ENCODE peak calls at places on chromosomes 16 and 17, in ten cellular contexts. A is endothelial cell of umbilical vein, M is heart right ventricle, X is GM23338, B is left ventricle myocardium inferior, K is WERI-Rb-1, Y is cardiac muscle cell, W is right lobe of liver, O is psoas muscle, H is ascending aorta. L is an unnamed sample. For H3K36me3, the result is how much of the 10 kb centered on the place peaks cover.

GRCh38 chr16:9297437-9298113 is 206.1 kb downstream of the HAPSTR1 start:
- DNase-seq in A (peak), M (peak), X (peak), B (no peak), K (peak), Y (no peak), W (peak), O (no peak), H (no peak), L (peak)

GRCh38 chr17:40340880-40341807 is 23.4 kb downstream of the GJD3 start:
- DNase-seq in A (peak), M (peak), X (peak), B (peak), K (peak), Y (peak), W (peak), O (peak), H (peak), L (peak)

GRCh38 chr17:47714773-47715396 is 18.2 kb upstream of the TBX21 start:
- DNase-seq in A (no peak), M (no peak), X (no peak), B (no peak), K (no peak), Y (no peak), W (no peak), O (no peak), H (no peak), L (no peak)

GRCh38 chr16:64586756-64587155 is 535.1 kb downstream of the CDH11 start:
- DNase-seq in A (no peak), M (no peak), X (no peak), B (no peak), K (peak), Y (no peak), W (no peak), O (no peak), H (no peak), L (no peak)

GRCh38 chr16:67543582-67543981 is 15.0 kb downstream of the RIPOR1 start:
- DNase-seq in A (no peak), M (no peak), X (no peak), B (no peak), K (no peak), Y (no peak), W (peak), O (peak), H (no peak), L (no peak)

GRCh38 chr17:32936894-32937500 is 9.0 kb downstream of the TMEM98 start:
- DNase-seq in A (peak), M (peak), X (peak), B (peak), K (peak), Y (peak), W (peak), O (peak), H (no peak), L (peak)

GRCh38 chr16:77262971-77263370 is 63.8 kb downstream of the SYCE1L start:
- DNase-seq in A (no peak), M (no peak), X (no peak), B (no peak), K (no peak), Y (no peak), W (no peak), O (no peak), H (no peak), L (no peak)

GRCh38 chr17:68288375-68288774 is 2.6 kb downstream of the SLC16A6 start:
- DNase-seq in A (no peak), M (no peak), X (no peak), B (no peak), K (no peak), Y (peak), W (no peak), O (no peak), H (no peak), L (no peak)

GRCh38 chr16:84853534-84853933 is 33.7 kb downstream of the CRISPLD2 start:
- DNase-seq in A (no peak), M (no peak), X (no peak), B (no peak), K (no peak), Y (no peak), W (no peak), O (peak), H (no peak), L (no peak)

GRCh38 chr16:83704656-83705055 is 103.1 kb upstream of the HSBP1 start:
- DNase-seq in A (no peak), M (no peak), X (no peak), B (no peak), K (no peak), Y (no peak), W (no peak), O (no peak), H (no peak), L (no peak)

GRCh38 chr17:78826836-78827509 is 13.6 kb downstream of the USP36 start:
- DNase-seq in A (no peak), M (no peak), X (no peak), B (no peak), K (no peak), Y (no peak), W (no peak), O (peak), H (no peak), L (no peak)

GRCh38 chr17:9291912-9292562 is 270.7 kb downstream of the NTN1 start:
- DNase-seq in A (peak), M (peak), X (peak), B (peak), K (peak), Y (peak), W (no peak), O (peak), H (no peak), L (peak)

GRCh38 chr17:10071141-10071540 is 127.3 kb downstream of the GAS7 start:
- DNase-seq in A (no peak), M (no peak), X (no peak), B (no peak), K (no peak), Y (no peak), W (no peak), O (no peak), H (no peak), L (peak)

GRCh38 chr17:5500247-5500803 is 14.0 kb downstream of the MIS12 start:
- DNase-seq in A (peak), M (no peak), X (no peak), B (no peak), K (no peak), Y (no peak), W (no peak), O (no peak), H (no peak), L (no peak)

GRCh38 chr16:8887952-8888560 is 5.9 kb downstream of the LITAFD start:
- DNase-seq in A (no peak), M (peak), X (no peak), B (peak), K (no peak), Y (peak), W (peak), O (peak), H (no peak), L (peak)

GRCh38 chr16:84462296-84463210 is 41.9 kb downstream of the MEAK7 start:
- DNase-seq in A (no peak), M (no peak), X (no peak), B (no peak), K (no peak), Y (no peak), W (no peak), O (no peak), H (no peak), L (no peak)

GRCh38 chr16:74760007-74760767 is 14.4 kb downstream of the FA2H start:
- DNase-seq in A (peak), M (no peak), X (no peak), B (no peak), K (no peak), Y (no peak), W (peak), O (no peak), H (no peak), L (no peak)

GRCh38 chr17:34502426-34502825 is 77.0 kb upstream of the TMEM132E start:
- DNase-seq in A (no peak), M (peak), X (no peak), B (peak), K (no peak), Y (no peak), W (no peak), O (no peak), H (no peak), L (no peak)

GRCh38 chr16:57191056-57191536 is 5.0 kb downstream of the RSPRY1 start:
- DNase-seq in A (peak), M (no peak), X (no peak), B (no peak), K (no peak), Y (peak), W (no peak), O (no peak), H (no peak), L (no peak)

GRCh38 chr16:24178496-24178895 is 77.6 kb upstream of the CACNG3 start:
- DNase-seq in A (no peak), M (no peak), X (peak), B (no peak), K (no peak), Y (no peak), W (no peak), O (no peak), H (no peak), L (no peak)

GRCh38 chr17:40618754-40619625 is 28.6 kb downstream of the SMARCE1 start:
- DNase-seq in A (no peak), M (no peak), X (no peak), B (no peak), K (no peak), Y (no peak), W (no peak), O (peak), H (no peak), L (no peak)

GRCh38 chr16:20851601-20852000 is 45.3 kb downstream of the REXO5 start:
- DNase-seq in A (peak), M (peak), X (no peak), B (peak), K (no peak), Y (peak), W (peak), O (peak), H (peak), L (peak)

GRCh38 chr17:49229805-49230600 is 584 bp downstream of the PHOSPHO1 start:
- DNase-seq in A (no peak), M (no peak), X (peak), B (no peak), K (no peak), Y (no peak), W (peak), O (peak), H (no peak), L (no peak)

GRCh38 chr16:65101009-65101408 is 20.9 kb downstream of the CDH11 start:
- DNase-seq in A (no peak), M (no peak), X (no peak), B (no peak), K (no peak), Y (no peak), W (no peak), O (no peak), H (no peak), L (no peak)

GRCh38 chr17:58679263-58680037 is 12.4 kb downstream of the TEX14 start:
- DNase-seq in A (no peak), M (peak), X (peak), B (no peak), K (peak), Y (peak), W (no peak), O (no peak), H (no peak), L (no peak)

GRCh38 chr17:75392559-75392958 is 12.9 kb downstream of the GRB2 start:
- DNase-seq in A (no peak), M (no peak), X (no peak), B (no peak), K (no peak), Y (no peak), W (no peak), O (no peak), H (no peak), L (no peak)
- H3K4me3 ChIP-seq in A (peak), M (peak), X (peak), B (peak), K (peak), Y (peak), W (no peak), O (peak), H (peak), L (no peak)

GRCh38 chr17:46028969-46029565 is 30.0 kb downstream of the STH start:
- DNase-seq in A (no peak), M (no peak), X (no peak), B (no peak), K (no peak), Y (no peak), W (no peak), O (no peak), H (no peak), L (no peak)
- H3K36me3 ChIP-seq in A (under half), M (under half), X (under half), B (under half), K (half or more), Y (under half), W (under half), O (half or more), H (under half), L (under half)

DNA sequence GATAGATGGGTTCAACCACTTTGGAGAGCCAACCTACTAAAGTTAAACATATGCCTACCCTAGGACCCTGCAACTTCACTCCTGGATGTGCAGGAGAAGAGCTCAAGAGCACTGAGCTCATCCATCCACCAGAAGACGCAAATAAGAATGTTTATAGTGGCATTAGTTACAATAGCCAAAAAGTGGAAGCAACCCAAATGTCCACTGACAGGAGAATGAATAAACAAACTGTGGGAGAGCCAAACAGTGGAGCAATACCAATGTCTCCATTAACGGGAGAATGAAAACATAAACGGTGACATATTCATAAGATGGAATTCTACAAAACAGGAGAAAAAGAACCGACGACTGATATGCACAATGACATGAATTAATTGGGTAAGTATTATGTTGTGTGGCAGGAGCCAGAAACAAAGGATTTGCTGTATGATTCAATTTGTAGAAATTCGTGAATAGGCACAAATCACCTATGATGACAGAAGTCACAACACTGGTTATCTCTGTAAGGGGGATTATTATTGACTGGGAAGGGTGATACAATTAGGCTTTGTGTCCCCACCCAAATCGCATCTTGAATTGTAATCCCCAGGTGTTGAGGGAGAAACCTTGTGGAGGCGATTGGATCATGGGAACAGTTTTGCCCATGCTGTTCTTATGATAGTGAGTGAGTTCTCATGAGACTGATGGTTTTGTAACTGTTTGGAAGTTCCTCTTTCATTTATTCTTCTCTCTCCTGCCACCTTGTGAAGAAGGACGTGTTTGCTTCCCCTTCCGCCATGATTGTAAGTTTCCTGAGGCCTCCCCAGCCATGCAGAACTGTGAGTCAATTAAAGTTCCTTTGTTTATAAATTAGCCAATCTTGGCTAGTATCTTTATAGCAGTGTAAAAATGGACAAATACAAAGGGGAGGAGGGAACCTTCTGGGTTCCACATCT is 57.9 kb upstream of the PLCG2 start:
- DNase-seq in A (no peak), M (no peak), X (no peak), B (no peak), K (no peak), Y (no peak), W (no peak), O (no peak), H (no peak), L (no peak)
- TF ChIP-seq CTCF in A (no peak), M (no peak), X (no peak), B (no peak), K (no peak), Y (no peak), W (no peak), O (no peak), H (no peak), L (no peak)

GRCh38 chr17:35540589-35541404 is 3.3 kb upstream of the SLFN12L start:
- DNase-seq in A (peak), M (peak), X (no peak), B (peak), K (no peak), Y (peak), W (peak), O (peak), H (no peak), L (peak)

GRCh38 chr17:35542990-35543389 is 5.5 kb upstream of the SLFN12L start:
- DNase-seq in A (peak), M (no peak), X (no peak), B (no peak), K (no peak), Y (no peak), W (no peak), O (no peak), H (no peak), L (no peak)

GRCh38 chr17:35543856-35544255 is 6.4 kb upstream of the SLFN12L start:
- DNase-seq in A (peak), M (no peak), X (no peak), B (no peak), K (no peak), Y (no peak), W (no peak), O (no peak), H (no peak), L (no peak)

GRCh38 chr17:35539659-35540026 is 2.2 kb upstream of the SLFN12L start:
- DNase-seq in A (no peak), M (no peak), X (peak), B (no peak), K (no peak), Y (no peak), W (no peak), O (no peak), H (no peak), L (no peak)

GRCh38 chr17:35541434-35541833 is 4.0 kb upstream of the SLFN12L start:
- DNase-seq in A (no peak), M (no peak), X (no peak), B (no peak), K (no peak), Y (no peak), W (no peak), O (no peak), H (no peak), L (no peak)
- H3K4me3 ChIP-seq in A (no peak), M (peak), X (no peak), B (peak), K (no peak), Y (no peak), W (peak), O (peak), H (no peak), L (no peak)

DNA sequence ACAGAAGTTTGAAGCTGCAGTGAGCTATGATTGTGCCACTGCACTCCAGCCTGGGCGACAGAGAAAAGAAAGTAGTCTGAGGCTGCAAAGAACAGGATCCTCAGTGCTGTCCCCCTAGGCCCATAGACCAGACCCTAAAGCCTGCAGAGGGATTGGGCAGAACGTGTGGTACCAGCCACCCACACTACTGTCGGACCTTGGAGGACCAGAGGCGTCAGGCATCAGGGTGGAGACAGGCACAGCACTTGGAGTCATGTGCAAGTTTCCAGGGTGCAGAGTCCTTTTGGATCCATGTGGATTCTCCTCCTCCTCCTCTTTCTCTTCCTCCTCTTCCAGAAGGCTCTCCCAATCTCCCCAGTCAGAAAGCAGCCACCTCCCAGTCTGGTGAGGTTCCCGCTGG is 2.2 kb downstream of the SDR42E2 start:
- DNase-seq in A (no peak), M (no peak), X (no peak), B (no peak), K (no peak), Y (no peak), W (no peak), O (no peak), H (no peak), L (no peak)
- H3K36me3 ChIP-seq in A (under half), M (under half), X (under half), B (under half), K (under half), Y (under half), W (under half), O (under half), H (under half), L (under half)

DNA sequence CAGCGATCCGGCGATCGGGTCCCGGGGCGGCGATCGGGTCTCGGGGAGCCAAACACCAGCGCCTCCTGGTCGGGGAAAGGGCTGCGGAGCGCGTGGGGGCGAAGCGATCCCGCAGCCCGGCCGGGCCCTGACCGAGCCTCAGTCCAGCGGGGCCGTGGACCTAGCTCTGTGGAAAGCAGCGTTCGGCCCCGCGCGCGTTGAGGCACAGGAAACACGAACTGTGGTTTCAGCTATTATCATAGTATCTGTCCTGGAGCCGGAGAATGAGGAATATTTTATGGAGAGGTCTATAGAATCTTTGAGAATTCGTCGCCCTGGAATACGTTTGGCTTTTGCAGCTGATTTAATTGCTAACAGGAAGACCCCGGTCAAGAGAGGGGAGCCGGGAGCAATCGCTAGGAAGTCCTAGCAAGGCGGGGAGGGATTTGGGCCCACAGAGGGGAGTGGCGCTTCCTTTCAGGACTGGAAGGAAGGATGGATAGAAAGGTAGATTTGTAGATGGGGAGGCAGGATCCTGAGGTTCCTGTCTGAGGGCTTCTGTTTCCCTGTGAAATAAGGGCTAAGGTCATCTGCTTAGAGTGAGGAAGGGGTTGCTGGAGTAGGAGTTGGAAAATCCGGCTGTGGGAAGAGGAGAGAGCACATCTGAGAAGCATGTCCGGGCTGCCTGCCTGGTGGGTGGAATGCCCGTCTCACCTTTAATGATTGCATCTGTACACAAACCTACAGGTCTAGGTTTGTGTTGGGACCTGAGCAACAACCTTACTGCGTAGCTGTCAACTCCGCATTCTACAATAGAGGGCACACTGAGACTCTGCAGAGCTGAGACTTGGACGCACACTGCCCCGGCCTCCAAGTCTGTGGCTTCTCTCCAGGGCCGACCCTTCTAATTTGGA is 770 bp downstream of the CCNF start:
- DNase-seq in A (peak), M (no peak), X (peak), B (no peak), K (no peak), Y (peak), W (no peak), O (peak), H (no peak), L (no peak)
- TF ChIP-seq CTCF in A (peak), M (no peak), X (no peak), B (no peak), K (no peak), Y (peak), W (peak), O (no peak), H (no peak), L (no peak)

DNA sequence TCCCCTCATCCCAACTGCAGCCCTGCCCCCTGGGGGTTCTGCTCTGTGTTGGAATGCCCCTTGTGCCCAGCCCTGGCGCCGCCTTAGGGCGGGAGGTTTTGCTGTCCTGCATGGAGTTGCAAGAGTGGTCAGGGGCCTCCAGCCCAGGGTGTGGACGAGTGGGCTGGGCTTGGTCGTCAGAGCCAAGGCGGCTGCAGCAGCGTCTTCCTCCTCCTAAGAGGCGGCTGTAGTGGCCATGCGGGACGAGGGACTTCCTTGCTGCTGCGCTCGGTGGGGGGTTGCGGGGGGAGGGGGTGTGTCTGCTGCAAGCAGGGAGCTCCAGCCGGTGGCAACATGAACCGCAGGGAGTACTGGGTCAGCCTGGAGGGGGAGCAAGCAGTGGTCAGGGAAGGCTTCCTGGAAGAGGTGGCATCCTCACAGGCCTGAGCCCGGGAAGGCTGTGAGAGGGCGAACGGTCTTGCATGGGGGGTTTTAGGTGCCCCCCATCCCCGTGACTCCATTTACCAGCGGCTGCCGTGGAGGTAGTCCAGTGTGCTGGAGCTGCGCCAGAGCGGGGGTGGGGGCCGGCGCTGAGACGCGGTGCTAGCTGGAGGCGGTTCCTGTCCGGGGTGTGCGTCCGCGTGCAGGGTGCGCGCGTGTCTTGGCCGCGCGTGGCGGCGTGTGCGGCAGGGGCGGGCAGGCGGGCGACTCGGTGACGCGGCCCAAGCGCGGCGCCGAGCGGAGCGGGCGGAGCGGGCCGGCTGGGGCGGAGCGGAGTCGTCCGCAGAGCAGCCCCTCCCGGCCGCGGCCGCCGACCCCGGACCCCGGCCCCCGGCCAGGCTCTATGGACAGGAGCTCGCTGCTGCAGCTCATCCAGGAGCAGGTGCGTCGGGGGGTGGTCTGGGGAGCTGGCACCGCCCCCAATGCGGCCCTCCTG is at the start of gene RHBDL1:
- DNase-seq in A (no peak), M (no peak), X (peak), B (no peak), K (peak), Y (peak), W (no peak), O (no peak), H (no peak), L (no peak)
- H3K4me3 ChIP-seq in A (peak), M (peak), X (peak), B (peak), K (peak), Y (peak), W (no peak), O (peak), H (peak), L (no peak)